ENCODE peak calls at places on chromosome 12, in eight cellular contexts. B is GM23338; K is GM10248; X is Caco-2; O is left ventricle myocardium inferior; V is CD8-positive, alpha-beta T cell; E is upper lobe of right lung; P is HFFc6. Y is an unnamed sample.

GRCh38 chr12:14850929-14851663 is 7.8 kb upstream of the ART4 start:
- DNase-seq in K (no peak), X (no peak), V (no peak), E (no peak), P (no peak), O (no peak), B (no peak), Y (no peak)

GRCh38 chr12:1662761-1663439 is 28.0 kb upstream of the ADIPOR2 start:
- DNase-seq in E (peak), V (no peak), B (peak), P (no peak), X (no peak), O (no peak), K (peak), Y (no peak)

GRCh38 chr12:2640709-2641108 is 154.1 kb upstream of the FKBP4 start:
- DNase-seq in X (no peak), B (no peak), P (peak), O (peak), K (no peak), E (peak), V (no peak), Y (no peak)

GRCh38 chr12:82793882-82794281 is 107.2 kb downstream of the TMTC2 start:
- DNase-seq in P (no peak), E (no peak), K (no peak), V (no peak), O (no peak), B (peak), X (no peak), Y (no peak)

GRCh38 chr12:69987453-69988102 is 162.6 kb downstream of the MYRFL start:
- DNase-seq in P (peak), X (peak), B (no peak), V (no peak), O (no peak), K (no peak), E (no peak), Y (no peak)

GRCh38 chr12:1184402-1184801 is 193.4 kb downstream of the ERC1 start:
- DNase-seq in O (no peak), E (no peak), B (no peak), K (no peak), P (peak), V (no peak), X (no peak), Y (no peak)

GRCh38 chr12:46227616-46228015 is 41.2 kb downstream of the SLC38A1 start:
- DNase-seq in V (no peak), X (no peak), O (no peak), P (no peak), B (no peak), K (no peak), E (no peak), Y (no peak)

GRCh38 chr12:112839386-112839972 is 47.9 kb downstream of the RPH3A start:
- DNase-seq in P (peak), V (no peak), K (no peak), B (peak), E (no peak), O (no peak), X (peak), Y (no peak)

GRCh38 chr12:131340616-131341210 is 370.2 kb upstream of the SFSWAP start:
- DNase-seq in E (no peak), X (no peak), K (no peak), V (no peak), B (no peak), P (no peak), O (no peak), Y (no peak)

GRCh38 chr12:119229837-119230236 is 51.1 kb downstream of the HSPB8 start:
- DNase-seq in O (peak), P (peak), V (no peak), X (peak), B (peak), K (no peak), E (no peak), Y (no peak)

GRCh38 chr12:109475993-109476806 is 900 bp downstream of the KCTD10 start:
- DNase-seq in P (no peak), B (peak), O (no peak), V (no peak), E (no peak), X (no peak), K (no peak), Y (no peak)

GRCh38 chr12:98188649-98189048 is 326.7 kb upstream of the TMPO start:
- DNase-seq in B (no peak), V (no peak), P (no peak), E (no peak), K (no peak), O (no peak), X (no peak), Y (no peak)

GRCh38 chr12:80195143-80195726 is 95.9 kb downstream of the OTOGL start:
- DNase-seq in O (no peak), P (peak), B (peak), X (peak), E (no peak), K (no peak), V (no peak), Y (no peak)

GRCh38 chr12:131980263-131980662 is 30.5 kb downstream of the EP400 start:
- DNase-seq in B (no peak), V (no peak), K (no peak), O (no peak), P (peak), X (no peak), E (no peak), Y (no peak)

GRCh38 chr12:64611430-64612286 is 1.4 kb downstream of the RASSF3 start:
- DNase-seq in X (no peak), O (peak), P (peak), B (no peak), V (no peak), E (peak), K (no peak), Y (peak)

GRCh38 chr12:4648099-4648498 is 752 bp downstream of the AKAP3 start:
- DNase-seq in O (no peak), X (no peak), B (no peak), K (no peak), E (no peak), P (no peak), V (no peak), Y (no peak)

GRCh38 chr12:22275847-22276246 is 58.7 kb downstream of the ST8SIA1 start:
- DNase-seq in O (peak), X (peak), B (no peak), P (peak), K (no peak), V (no peak), E (peak), Y (no peak)

GRCh38 chr12:240566-240965 is 22.1 kb downstream of the SLC6A13 start:
- DNase-seq in P (no peak), X (no peak), K (no peak), O (no peak), V (no peak), E (no peak), B (no peak), Y (no peak)

GRCh38 chr12:28787151-28787550 is 361.9 kb upstream of the FAR2 start:
- DNase-seq in K (no peak), B (no peak), V (no peak), X (no peak), O (no peak), E (no peak), P (no peak), Y (no peak)

GRCh38 chr12:1117970-1118563 is 127.0 kb downstream of the ERC1 start:
- DNase-seq in O (peak), X (peak), V (peak), P (peak), E (no peak), K (peak), B (peak), Y (peak)

GRCh38 chr12:57066245-57066644 is 12.3 kb downstream of the NEMP1 start:
- DNase-seq in E (no peak), X (no peak), K (no peak), V (no peak), O (no peak), B (no peak), P (no peak), Y (no peak)

GRCh38 chr12:88247241-88247643 is 105.1 kb downstream of the TMTC3 start:
- DNase-seq in P (peak), K (no peak), V (no peak), X (no peak), B (no peak), E (no peak), O (no peak), Y (no peak)

GRCh38 chr12:84814664-84815245 is 97.8 kb downstream of the SLC6A15 start:
- DNase-seq in X (no peak), O (no peak), K (no peak), E (no peak), B (no peak), P (peak), V (no peak), Y (no peak)

DNA sequence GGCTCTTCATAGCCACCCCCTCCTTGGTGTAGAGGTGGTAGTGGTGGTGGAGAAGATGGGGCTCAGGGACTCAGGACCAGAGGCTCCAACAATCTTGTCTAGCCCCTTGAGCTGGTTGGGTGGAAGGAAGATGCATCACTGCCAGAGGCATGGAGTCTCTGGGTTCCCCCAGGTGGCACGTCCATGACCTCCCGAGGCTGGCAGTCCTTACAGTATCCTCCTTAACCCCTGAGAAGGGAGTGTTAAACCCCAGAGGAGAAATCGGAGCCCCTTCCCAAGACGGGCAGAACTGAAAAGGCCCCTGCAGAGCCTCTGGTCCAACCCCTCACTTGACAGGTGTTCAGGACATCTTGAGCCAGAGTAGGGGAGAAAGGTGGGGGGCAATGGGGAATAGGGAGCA is 9.1 kb downstream of the KRT83 start:
- DNase-seq in V (no peak), O (no peak), K (no peak), B (no peak), P (no peak), X (no peak), E (no peak), Y (no peak)
- TF ChIP-seq CTCF in V (no peak), O (no peak), K (no peak), B (no peak), P (no peak), X (no peak), E (no peak), Y (no peak)

GRCh38 chr12:68067762-68068376 is 78.6 kb downstream of the IFNG-AS1 start:
- DNase-seq in K (no peak), O (no peak), E (no peak), V (no peak), B (peak), P (no peak), X (no peak), Y (no peak)
- TF ChIP-seq CTCF in K (peak), O (no peak), E (no peak), V (no peak), B (peak), P (peak), X (peak), Y (no peak)

GRCh38 chr12:122981036-122981471 is 573 bp downstream of the ARL6IP4 start:
- DNase-seq in O (no peak), E (no peak), P (no peak), V (no peak), B (no peak), K (no peak), X (peak), Y (no peak)
- TF ChIP-seq CTCF in O (no peak), E (no peak), P (no peak), V (no peak), B (no peak), K (no peak), X (no peak), Y (no peak)

GRCh38 chr12:50221228-50222008 is 54.2 kb upstream of the CERS5 start:
- DNase-seq in K (no peak), V (no peak), E (no peak), B (peak), P (peak), X (no peak), O (no peak), Y (no peak)

GRCh38 chr12:50220357-50221061 is 53.3 kb upstream of the CERS5 start:
- DNase-seq in V (no peak), P (peak), B (no peak), E (no peak), O (no peak), X (no peak), K (peak), Y (no peak)

GRCh38 chr12:50222275-50222783 is 55.2 kb upstream of the CERS5 start:
- DNase-seq in B (peak), V (no peak), K (peak), P (peak), O (peak), X (peak), E (no peak), Y (no peak)

GRCh38 chr12:50219544-50219943 is 52.4 kb upstream of the CERS5 start:
- DNase-seq in P (no peak), E (no peak), V (no peak), O (no peak), B (no peak), X (no peak), K (no peak), Y (no peak)

GRCh38 chr12:50224026-50224692 is 57.0 kb upstream of the CERS5 start:
- DNase-seq in B (peak), O (no peak), V (peak), X (no peak), K (peak), P (peak), E (no peak), Y (no peak)
- TF ChIP-seq CTCF in B (no peak), O (no peak), V (no peak), X (no peak), K (no peak), P (no peak), E (no peak), Y (no peak)